ENCODE peak calls at places on chromosome 10, in seven cellular contexts. One of them, this sample, is unnamed.

GRCh38 chr10:104834580-104834979 is 193.5 kb downstream of the SORCS3 start:
- DNase-seq in Calu3: no peak
- DNase-seq in activated CD8-positive, alpha-beta T cell treated with anti-CD3 and anti-CD28 coated beads, Interleukin-2, amount 10 ng/mL, durations not matched to agents 7 days and 5 days: no peak
- DNase-seq in GM23338: no peak
- DNase-seq in endothelial cell of umbilical vein: no peak
- DNase-seq in lung: no peak
- DNase-seq in AG08396: no peak
- DNase-seq in this sample: no peak

GRCh38 chr10:15472008-15472407 is 100.9 kb upstream of the FAM171A1 start:
- DNase-seq in Calu3: no peak
- DNase-seq in activated CD8-positive, alpha-beta T cell treated with anti-CD3 and anti-CD28 coated beads, Interleukin-2, amount 10 ng/mL, durations not matched to agents 7 days and 5 days: no peak
- DNase-seq in GM23338: no peak
- DNase-seq in endothelial cell of umbilical vein: no peak
- DNase-seq in lung: no peak
- DNase-seq in AG08396: no peak
- DNase-seq in this sample: no peak

GRCh38 chr10:25557136-25557535 is 376.9 kb upstream of the MYO3A start:
- DNase-seq in Calu3: no peak
- DNase-seq in activated CD8-positive, alpha-beta T cell treated with anti-CD3 and anti-CD28 coated beads, Interleukin-2, amount 10 ng/mL, durations not matched to agents 7 days and 5 days: no peak
- DNase-seq in GM23338: no peak
- DNase-seq in endothelial cell of umbilical vein: peak; percentile 33
- DNase-seq in lung: no peak
- DNase-seq in AG08396: no peak
- DNase-seq in this sample: no peak

GRCh38 chr10:29646238-29646902 is 11.6 kb upstream of the SVIL start:
- DNase-seq in Calu3: no peak
- DNase-seq in activated CD8-positive, alpha-beta T cell treated with anti-CD3 and anti-CD28 coated beads, Interleukin-2, amount 10 ng/mL, durations not matched to agents 7 days and 5 days: no peak
- DNase-seq in GM23338: no peak
- DNase-seq in endothelial cell of umbilical vein: peak; percentile 41
- DNase-seq in lung: no peak
- DNase-seq in AG08396: peak; percentile 20
- DNase-seq in this sample: peak; percentile 74

GRCh38 chr10:104589431-104589830 is 51.7 kb upstream of the SORCS3 start:
- DNase-seq in Calu3: no peak
- DNase-seq in activated CD8-positive, alpha-beta T cell treated with anti-CD3 and anti-CD28 coated beads, Interleukin-2, amount 10 ng/mL, durations not matched to agents 7 days and 5 days: peak; percentile 8
- DNase-seq in GM23338: no peak
- DNase-seq in endothelial cell of umbilical vein: no peak
- DNase-seq in lung: no peak
- DNase-seq in AG08396: no peak
- DNase-seq in this sample: no peak

GRCh38 chr10:53134050-53134449 is 361.5 kb upstream of the MBL2 start:
- DNase-seq in Calu3: no peak
- DNase-seq in activated CD8-positive, alpha-beta T cell treated with anti-CD3 and anti-CD28 coated beads, Interleukin-2, amount 10 ng/mL, durations not matched to agents 7 days and 5 days: no peak
- DNase-seq in GM23338: no peak
- DNase-seq in endothelial cell of umbilical vein: peak; percentile 82
- DNase-seq in lung: no peak
- DNase-seq in AG08396: no peak
- DNase-seq in this sample: no peak

GRCh38 chr10:15642095-15642494 is 77.6 kb downstream of the ITGA8 start:
- DNase-seq in Calu3: no peak
- DNase-seq in activated CD8-positive, alpha-beta T cell treated with anti-CD3 and anti-CD28 coated beads, Interleukin-2, amount 10 ng/mL, durations not matched to agents 7 days and 5 days: no peak
- DNase-seq in GM23338: no peak
- DNase-seq in endothelial cell of umbilical vein: peak; percentile 67
- DNase-seq in lung: no peak
- DNase-seq in AG08396: peak; percentile 53
- DNase-seq in this sample: no peak

GRCh38 chr10:77866598-77866997 is 60.0 kb downstream of the DLG5 start:
- DNase-seq in Calu3: no peak
- DNase-seq in activated CD8-positive, alpha-beta T cell treated with anti-CD3 and anti-CD28 coated beads, Interleukin-2, amount 10 ng/mL, durations not matched to agents 7 days and 5 days: no peak
- DNase-seq in GM23338: no peak
- DNase-seq in endothelial cell of umbilical vein: no peak
- DNase-seq in lung: no peak
- DNase-seq in AG08396: no peak
- DNase-seq in this sample: no peak

GRCh38 chr10:92575961-92576360 is 2.1 kb upstream of the IDE start:
- DNase-seq in Calu3: no peak
- DNase-seq in activated CD8-positive, alpha-beta T cell treated with anti-CD3 and anti-CD28 coated beads, Interleukin-2, amount 10 ng/mL, durations not matched to agents 7 days and 5 days: no peak
- DNase-seq in GM23338: no peak
- DNase-seq in endothelial cell of umbilical vein: no peak
- DNase-seq in lung: no peak
- DNase-seq in AG08396: no peak
- DNase-seq in this sample: no peak

GRCh38 chr10:37831495-37832333 is 25.7 kb downstream of the ZNF248 start:
- DNase-seq in Calu3: no peak
- DNase-seq in activated CD8-positive, alpha-beta T cell treated with anti-CD3 and anti-CD28 coated beads, Interleukin-2, amount 10 ng/mL, durations not matched to agents 7 days and 5 days: no peak
- DNase-seq in GM23338: no peak
- DNase-seq in endothelial cell of umbilical vein: no peak
- DNase-seq in lung: no peak
- DNase-seq in AG08396: no peak
- DNase-seq in this sample: no peak

GRCh38 chr10:14391342-14391741 is 60.6 kb upstream of the FRMD4A start:
- DNase-seq in Calu3: no peak
- DNase-seq in activated CD8-positive, alpha-beta T cell treated with anti-CD3 and anti-CD28 coated beads, Interleukin-2, amount 10 ng/mL, durations not matched to agents 7 days and 5 days: no peak
- DNase-seq in GM23338: no peak
- DNase-seq in endothelial cell of umbilical vein: no peak
- DNase-seq in lung: no peak
- DNase-seq in AG08396: no peak
- DNase-seq in this sample: no peak

GRCh38 chr10:43013065-43013464 is 63.8 kb upstream of the RET start:
- DNase-seq in Calu3: no peak
- DNase-seq in activated CD8-positive, alpha-beta T cell treated with anti-CD3 and anti-CD28 coated beads, Interleukin-2, amount 10 ng/mL, durations not matched to agents 7 days and 5 days: no peak
- DNase-seq in GM23338: no peak
- DNase-seq in endothelial cell of umbilical vein: no peak
- DNase-seq in lung: no peak
- DNase-seq in AG08396: no peak
- DNase-seq in this sample: no peak